ENCODE peak calls at places on chromosomes 16 and 17, in nine cellular contexts. Z, L, A, T, R, X, H, P and W are unnamed samples.

GRCh38 chr16:13193721-13194120 is 292.3 kb downstream of the SHISA9 start:
- DNase-seq in A (no peak), L (no peak), P (no peak), H (no peak), Z (no peak), R (no peak), T (no peak), X (no peak), W (no peak)

GRCh38 chr16:1494711-1495110 is 1.6 kb downstream of the TELO2 start:
- DNase-seq in L (peak), X (no peak), H (no peak), R (no peak), P (no peak), A (peak), T (peak), Z (peak), W (peak)

GRCh38 chr16:19879241-19879792 is 5.3 kb downstream of the GPRC5B start:
- DNase-seq in Z (no peak), A (no peak), L (no peak), R (peak), H (peak), T (peak), P (peak), X (no peak), W (no peak)

GRCh38 chr17:67239597-67239996 is 5.4 kb downstream of the HELZ start:
- DNase-seq in X (no peak), A (no peak), L (peak), R (no peak), Z (peak), P (no peak), H (no peak), T (no peak), W (peak)

GRCh38 chr16:56855936-56856335 is 9.1 kb upstream of the SLC12A3 start:
- DNase-seq in A (no peak), X (no peak), Z (no peak), H (no peak), R (no peak), L (no peak), P (no peak), T (no peak), W (no peak)

GRCh38 chr16:64975821-64976220 is 146.0 kb downstream of the CDH11 start:
- DNase-seq in H (no peak), Z (peak), T (no peak), P (no peak), A (no peak), R (no peak), X (no peak), L (no peak), W (peak)

GRCh38 chr16:83967838-83968482 is at the start of gene NECAB2:
- DNase-seq in R (no peak), X (no peak), H (peak), A (no peak), P (no peak), Z (peak), L (no peak), T (peak), W (peak)

GRCh38 chr16:79519448-79519847 is 81.1 kb downstream of the MAF start:
- DNase-seq in Z (no peak), R (no peak), T (peak), A (peak), X (peak), P (no peak), H (peak), L (no peak), W (no peak)

GRCh38 chr16:20851601-20852000 is 45.3 kb downstream of the REXO5 start:
- DNase-seq in X (peak), H (no peak), L (peak), A (peak), P (peak), R (peak), T (peak), Z (peak), W (peak)

GRCh38 chr17:66580178-66580577 is 254.7 kb upstream of the CACNG5 start:
- DNase-seq in A (peak), Z (peak), P (no peak), H (no peak), R (no peak), X (no peak), T (peak), L (peak), W (peak)

DNA sequence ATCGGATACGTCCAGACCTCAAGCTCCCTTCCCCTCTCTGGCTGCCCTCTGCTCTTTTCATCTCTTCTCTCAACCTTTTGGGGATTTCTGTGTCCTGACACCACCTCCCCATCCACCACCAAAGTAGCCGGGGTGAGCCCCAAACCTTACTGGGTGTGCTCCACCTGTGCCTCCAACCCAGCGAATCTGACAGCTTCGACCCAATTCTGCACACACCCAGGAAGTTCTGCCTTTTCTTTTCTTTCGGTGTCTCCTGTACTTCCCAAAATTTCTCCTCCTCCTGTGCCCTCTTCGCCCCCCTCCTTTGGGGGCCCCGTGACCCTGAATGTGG is 562 bp downstream of the KCTD11 start:
- DNase-seq in X (no peak), Z (no peak), P (no peak), L (no peak), H (no peak), T (no peak), R (no peak), A (no peak), W (no peak)
- H3K4me3 ChIP-seq in X (peak), Z (peak), P (peak), L (peak), H (peak), T (peak), R (peak), A (peak), W (peak)

GRCh38 chr16:67963325-67964321 is 4.8 kb downstream of the SLC12A4 start:
- DNase-seq in X (no peak), L (no peak), T (no peak), P (no peak), Z (no peak), H (no peak), R (no peak), A (peak), W (no peak)
- H3K4me3 ChIP-seq in X (no peak), L (no peak), T (peak), P (no peak), Z (no peak), H (no peak), R (no peak), A (no peak), W (no peak)

DNA sequence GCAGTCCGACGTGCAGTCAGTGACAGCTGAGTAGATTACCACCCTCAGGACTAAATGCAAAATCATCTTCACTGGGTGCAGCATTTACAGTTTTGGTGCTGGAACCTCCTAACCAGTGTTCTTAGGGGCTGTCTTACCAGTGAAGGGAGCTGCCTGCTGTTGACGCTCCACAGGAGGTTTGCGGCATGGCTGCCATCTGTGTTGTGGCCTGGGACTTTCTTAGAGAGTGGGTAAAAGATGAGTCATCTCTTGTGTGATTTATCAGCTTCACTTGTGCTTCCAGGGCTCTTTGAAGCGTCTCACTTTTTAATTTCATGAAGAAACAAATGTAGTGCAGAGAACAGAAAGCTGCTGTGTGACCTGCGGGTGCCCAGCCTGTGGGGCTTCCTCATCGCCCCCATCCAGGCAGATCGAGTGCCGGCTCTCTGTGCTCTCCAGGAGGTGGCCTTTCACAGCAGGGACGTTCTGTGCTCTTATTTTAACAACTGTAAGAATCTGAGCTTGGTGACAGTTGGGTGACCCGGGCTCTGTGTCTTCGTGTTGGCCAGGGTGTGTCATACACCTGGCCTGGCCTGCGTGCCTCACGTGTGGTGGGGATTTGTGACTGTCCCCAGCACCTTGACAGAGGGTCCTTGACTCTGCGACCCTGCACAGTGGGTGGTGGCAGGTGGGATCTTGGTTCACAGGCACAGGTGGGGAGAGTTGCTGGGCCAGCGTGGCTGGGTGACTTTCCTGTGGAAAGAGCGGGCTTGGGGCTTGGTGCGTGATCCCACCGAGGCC is 24.3 kb upstream of the ZNF750 start:
- DNase-seq in P (peak), R (no peak), X (no peak), L (peak), Z (peak), A (peak), T (no peak), H (peak), W (peak)
- H3K4me3 ChIP-seq in P (no peak), R (no peak), X (no peak), L (no peak), Z (no peak), A (no peak), T (no peak), H (no peak), W (no peak)

GRCh38 chr17:2710075-2710803 is 1.3 kb downstream of the CLUH start:
- DNase-seq in R (no peak), Z (no peak), L (no peak), A (no peak), P (no peak), H (no peak), T (no peak), X (peak), W (no peak)
- H3K4me3 ChIP-seq in R (peak), Z (peak), L (peak), A (no peak), P (peak), H (peak), T (peak), X (peak), W (peak)

DNA sequence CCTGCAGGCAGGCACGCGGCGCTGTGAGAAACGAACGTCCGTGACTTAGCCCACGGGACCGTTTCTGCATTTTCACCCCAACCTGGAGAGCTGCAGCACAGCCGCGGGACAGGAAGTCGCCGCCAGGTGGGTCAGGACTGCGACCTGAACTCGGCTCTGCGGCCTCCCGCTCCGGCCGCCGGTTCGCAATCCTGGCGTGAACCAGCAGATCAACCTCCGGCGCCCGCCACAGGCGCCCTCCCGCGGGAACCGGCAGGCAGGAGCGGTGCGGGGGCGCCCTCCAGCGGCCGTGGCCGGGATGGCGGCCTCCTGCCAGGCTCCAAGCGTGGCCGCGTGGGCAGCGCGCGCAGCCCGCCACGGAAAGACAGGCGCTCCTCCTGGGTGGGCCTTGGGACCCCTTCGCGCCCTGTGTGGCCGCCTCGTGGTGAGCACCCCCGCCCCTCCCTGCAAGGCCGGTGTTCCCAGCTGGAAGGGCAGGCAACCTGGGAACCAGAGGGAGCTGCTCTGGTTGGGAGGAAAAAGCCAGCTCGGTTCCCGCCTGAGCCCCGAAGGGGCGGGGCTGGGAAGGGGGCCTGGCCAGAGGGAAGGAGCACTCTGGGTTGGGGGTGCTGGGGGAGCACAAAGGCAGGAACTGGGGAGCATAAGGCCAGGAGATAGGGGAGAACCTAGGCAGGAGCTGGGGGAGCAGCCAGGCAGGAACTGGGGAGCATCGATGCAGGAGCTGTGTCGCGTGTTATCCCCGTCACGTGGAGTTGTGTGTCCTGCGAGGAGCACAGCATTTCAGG is 28.2 kb downstream of the ACTG1 start:
- DNase-seq in L (peak), T (peak), A (peak), R (peak), Z (peak), H (peak), X (peak), P (peak), W (peak)
- H3K4me3 ChIP-seq in L (no peak), T (peak), A (no peak), R (peak), Z (peak), H (peak), X (no peak), P (peak), W (peak)

DNA sequence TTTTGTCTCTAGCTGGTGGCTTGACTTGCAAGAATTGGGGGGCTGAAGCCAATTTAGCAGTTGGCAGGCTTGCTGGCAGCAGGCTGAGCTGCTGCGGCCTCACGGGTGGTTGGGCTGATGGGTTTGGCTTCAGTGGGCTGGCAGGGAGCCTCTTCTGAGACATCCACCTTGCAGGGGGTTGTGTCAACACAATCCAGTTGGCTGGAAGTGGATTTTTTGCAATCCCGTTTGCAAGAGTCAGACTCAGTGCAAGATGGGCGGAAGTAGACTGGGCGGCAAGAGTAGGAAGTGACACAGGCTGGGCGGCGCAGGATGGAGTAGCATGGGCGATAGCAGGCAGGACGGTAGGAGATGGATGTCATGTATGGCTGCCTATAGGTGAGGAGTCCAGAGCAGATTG is 1.5 kb downstream of the KRTAP16-1 start:
- DNase-seq in A (peak), R (no peak), H (no peak), T (no peak), L (no peak), Z (peak), P (peak), X (no peak), W (peak)
- H3K4me3 ChIP-seq in A (no peak), R (no peak), H (no peak), T (no peak), L (no peak), Z (no peak), P (peak), X (no peak), W (no peak)

DNA sequence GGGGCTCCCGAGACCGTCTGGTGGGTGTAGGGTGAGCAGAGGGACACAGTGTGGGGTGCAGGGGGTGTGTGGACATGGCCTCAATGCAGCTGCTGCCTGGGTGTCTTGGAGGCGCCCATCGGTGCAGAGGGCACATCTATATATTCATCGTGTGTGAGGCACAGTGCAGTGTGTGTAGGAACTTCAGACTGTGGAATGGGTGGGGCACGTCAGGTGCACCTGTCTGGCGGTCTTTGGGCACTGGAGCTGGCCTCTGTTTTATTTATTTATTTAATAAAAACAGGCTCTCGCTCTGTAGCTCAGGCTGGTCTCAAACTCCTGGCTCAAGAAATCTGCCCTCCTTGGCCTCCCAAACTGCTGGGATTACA is 16.8 kb downstream of the LASP1 start:
- DNase-seq in H (no peak), L (no peak), A (no peak), P (no peak), Z (no peak), R (no peak), T (no peak), X (no peak), W (no peak)
- H3K4me3 ChIP-seq in H (no peak), L (no peak), A (no peak), P (no peak), Z (no peak), R (no peak), T (no peak), X (no peak), W (no peak)

GRCh38 chr17:29563816-29564215 is 3.0 kb downstream of the ABHD15 start:
- DNase-seq in A (no peak), H (no peak), L (no peak), Z (no peak), T (no peak), X (no peak), P (no peak), R (no peak), W (no peak)

GRCh38 chr17:29567362-29568330 is 809 bp upstream of the ABHD15 start:
- DNase-seq in A (peak), Z (peak), H (peak), X (peak), L (peak), T (peak), R (peak), P (no peak), W (peak)

GRCh38 chr17:29568331-29569244 is at the start of gene TP53I13:
- DNase-seq in H (peak), Z (peak), L (peak), A (peak), R (peak), X (peak), P (no peak), T (peak), W (peak)

GRCh38 chr17:29566473-29567361 is at the start of gene ABHD15:
- DNase-seq in P (no peak), H (peak), A (peak), L (peak), Z (peak), X (peak), R (peak), T (peak), W (peak)

DNA sequence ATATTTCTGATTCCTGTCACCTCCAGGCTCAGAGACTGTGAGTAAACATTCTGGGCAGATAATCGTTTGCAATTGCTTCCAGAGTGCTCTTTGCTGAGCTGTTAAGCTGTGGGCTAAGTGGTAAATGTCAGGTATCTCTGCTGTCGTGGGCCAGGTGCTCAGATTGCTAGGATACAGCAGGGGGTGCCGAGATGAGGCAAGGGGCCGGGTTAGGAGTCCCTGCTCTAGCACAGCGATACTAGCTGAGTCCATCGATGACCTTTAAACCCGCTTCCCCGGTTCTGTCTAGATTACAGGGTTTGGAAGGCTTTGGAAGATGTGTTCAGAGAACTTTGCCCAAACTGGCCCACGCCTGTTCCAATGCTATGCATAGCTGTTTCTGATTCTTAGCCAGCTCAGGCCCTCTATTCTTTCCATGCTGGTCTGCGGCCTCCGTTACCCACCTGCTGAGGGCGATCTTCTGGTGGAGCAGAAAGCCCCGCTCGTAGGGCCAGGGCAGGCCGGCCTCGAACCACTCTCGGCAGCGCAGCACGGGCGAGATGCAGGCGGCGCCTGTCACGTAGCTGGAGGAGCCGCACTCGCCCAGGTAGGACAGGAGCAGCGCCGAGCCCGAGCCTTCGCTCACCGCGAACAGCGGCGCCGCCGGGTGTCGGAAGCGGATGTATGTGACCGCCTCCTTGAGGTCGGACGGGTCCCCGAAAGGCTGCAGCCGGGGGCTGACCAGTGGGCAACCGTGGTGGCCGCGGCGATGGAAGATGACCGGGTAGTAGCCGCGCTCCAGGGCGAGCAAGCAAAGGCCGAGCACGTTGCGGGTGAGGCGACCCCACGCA is 979 bp downstream of the ABHD15 start:
- DNase-seq in L (no peak), R (peak), P (no peak), Z (no peak), H (peak), X (peak), T (no peak), A (peak), W (no peak)
- H3K4me3 ChIP-seq in L (peak), R (peak), P (peak), Z (peak), H (peak), X (peak), T (peak), A (no peak), W (peak)

GRCh38 chr17:41504126-41504977 is 1.1 kb downstream of the KRT13 start:
- DNase-seq in X (no peak), A (no peak), T (no peak), R (no peak), Z (no peak), P (no peak), L (no peak), H (no peak), W (no peak)

GRCh38 chr17:41507315-41507880 is 2.0 kb upstream of the KRT13 start:
- DNase-seq in L (no peak), A (no peak), T (no peak), P (no peak), H (no peak), R (no peak), Z (no peak), X (no peak), W (no peak)

GRCh38 chr17:41505007-41505835 is at the start of gene KRT13:
- DNase-seq in H (no peak), X (no peak), A (no peak), P (no peak), Z (no peak), T (no peak), R (no peak), L (no peak), W (no peak)

GRCh38 chr17:41503202-41503601 is 2.2 kb downstream of the KRT13 start:
- DNase-seq in T (no peak), H (no peak), P (no peak), A (no peak), X (no peak), Z (no peak), R (no peak), L (no peak), W (no peak)

GRCh38 chr17:41505836-41506767 is 690 bp upstream of the KRT13 start:
- DNase-seq in R (no peak), T (no peak), A (no peak), X (no peak), L (no peak), P (no peak), Z (no peak), H (no peak), W (no peak)
- H3K4me3 ChIP-seq in R (no peak), T (no peak), A (no peak), X (no peak), L (no peak), P (no peak), Z (no peak), H (no peak), W (no peak)

DNA sequence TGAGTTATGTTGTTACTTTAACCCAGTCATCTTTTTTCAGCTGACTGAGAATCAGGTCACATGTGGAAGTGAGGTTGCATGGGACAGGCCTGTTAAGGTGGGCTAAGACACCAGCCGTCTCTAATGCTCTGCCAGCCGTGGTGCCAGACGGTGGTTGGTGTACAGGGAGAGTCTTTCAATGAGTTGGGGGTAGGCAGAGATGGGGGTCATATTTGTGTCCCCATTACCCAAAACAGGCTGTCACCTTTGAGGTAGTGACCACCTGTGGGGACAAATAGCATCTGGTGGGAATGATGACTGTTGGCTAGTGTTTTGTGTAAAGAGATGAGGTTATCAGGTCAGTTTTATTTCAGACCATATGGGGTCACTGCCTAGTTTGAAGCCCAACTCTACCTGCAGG is 1.8 kb downstream of the RPL38 start:
- DNase-seq in T (no peak), P (no peak), R (no peak), X (no peak), Z (no peak), A (no peak), L (no peak), H (no peak), W (no peak)
- H3K4me3 ChIP-seq in T (peak), P (no peak), R (no peak), X (no peak), Z (no peak), A (no peak), L (no peak), H (peak), W (peak)